ENCODE peak calls at places on chromosomes 12 and 14, in seven cellular contexts. N is heart left ventricle; Z is SK-N-SH; V is CD4-positive, alpha-beta T cell; P is IMR-90; B is stomach; M is pancreas. G is an unnamed sample.

GRCh38 chr14:26872510-26872909 is 274.7 kb upstream of the NOVA1 start:
- DNase-seq in N (no peak), Z (no peak), V (no peak), P (no peak), B (peak), M (no peak), G (no peak)

GRCh38 chr12:39697108-39697507 is 77.5 kb upstream of the ABCD2 start:
- DNase-seq in N (no peak), Z (no peak), V (no peak), P (no peak), B (no peak), M (no peak), G (no peak)

GRCh38 chr12:120012067-120012621 is 23.1 kb downstream of the BICDL1 start:
- DNase-seq in N (no peak), Z (peak), V (peak), P (peak), B (no peak), M (no peak), G (no peak)

GRCh38 chr12:14554281-14555008 is 13.2 kb downstream of the PLBD1 start:
- DNase-seq in N (peak), Z (no peak), V (no peak), P (no peak), B (peak), M (peak), G (no peak)

GRCh38 chr14:37792124-37792523 is 196.7 kb downstream of the TTC6 start:
- DNase-seq in N (no peak), Z (no peak), V (no peak), P (no peak), B (no peak), M (no peak), G (no peak)

GRCh38 chr14:28375295-28375694 is 391.3 kb upstream of the FOXG1 start:
- DNase-seq in N (no peak), Z (peak), V (no peak), P (no peak), B (no peak), M (no peak), G (no peak)

GRCh38 chr14:28656704-28657255 is 109.8 kb upstream of the FOXG1 start:
- DNase-seq in N (no peak), Z (no peak), V (no peak), P (no peak), B (no peak), M (no peak), G (no peak)

GRCh38 chr12:15774819-15775218 is 14.4 kb downstream of the EPS8 start:
- DNase-seq in N (no peak), Z (no peak), V (no peak), P (peak), B (no peak), M (no peak), G (no peak)

GRCh38 chr12:9651265-9651729 is 18.2 kb upstream of the CLEC2D start:
- DNase-seq in N (no peak), Z (no peak), V (no peak), P (peak), B (no peak), M (no peak), G (no peak)

GRCh38 chr12:27460471-27460978 is 14.0 kb downstream of the SMCO2 start:
- DNase-seq in N (no peak), Z (no peak), V (peak), P (peak), B (no peak), M (no peak), G (no peak)

GRCh38 chr14:75826599-75826998 is 155.2 kb downstream of the TGFB3 start:
- DNase-seq in N (no peak), Z (no peak), V (no peak), P (peak), B (no peak), M (no peak), G (no peak)

GRCh38 chr12:3961573-3961972 is 88.4 kb upstream of the PARP11 start:
- DNase-seq in N (no peak), Z (no peak), V (no peak), P (no peak), B (no peak), M (no peak), G (no peak)

GRCh38 chr12:110745632-110746284 is 3.1 kb upstream of the PPP1CC start:
- DNase-seq in N (no peak), Z (no peak), V (no peak), P (no peak), B (no peak), M (no peak), G (no peak)

GRCh38 chr12:101021442-101021841 is 188.6 kb downstream of the SLC5A8 start:
- DNase-seq in N (no peak), Z (no peak), V (no peak), P (no peak), B (no peak), M (no peak), G (no peak)

GRCh38 chr12:51788876-51789275 is 59.6 kb downstream of the FIGNL2 start:
- DNase-seq in N (no peak), Z (no peak), V (no peak), P (peak), B (no peak), M (no peak), G (peak)

GRCh38 chr12:64522316-64522715 is 70.4 kb downstream of the TBK1 start:
- DNase-seq in N (no peak), Z (no peak), V (no peak), P (peak), B (no peak), M (no peak), G (peak)

GRCh38 chr12:112973712-112974305 is 4.5 kb upstream of the OAS2 start:
- DNase-seq in N (no peak), Z (no peak), V (no peak), P (no peak), B (no peak), M (no peak), G (no peak)

GRCh38 chr12:116916122-116916521 is 5.4 kb downstream of the FBXW8 start:
- DNase-seq in N (no peak), Z (no peak), V (no peak), P (peak), B (no peak), M (no peak), G (no peak)

GRCh38 chr14:31827325-31827724 is 249.8 kb upstream of the ARHGAP5 start:
- DNase-seq in N (no peak), Z (no peak), V (no peak), P (no peak), B (no peak), M (no peak), G (no peak)

GRCh38 chr12:31900271-31900670 is 58.9 kb upstream of the RESF1 start:
- DNase-seq in N (no peak), Z (no peak), V (no peak), P (no peak), B (no peak), M (no peak), G (no peak)

GRCh38 chr14:47541652-47542051 is 133.8 kb downstream of the MDGA2 start:
- DNase-seq in N (no peak), Z (no peak), V (no peak), P (no peak), B (no peak), M (no peak), G (no peak)

GRCh38 chr12:65536876-65537661 is 258.6 kb downstream of the MSRB3 start:
- DNase-seq in N (no peak), Z (no peak), V (no peak), P (peak), B (no peak), M (no peak), G (peak)

GRCh38 chr12:11433664-11434063 is 38.3 kb upstream of the PRB2 start:
- DNase-seq in N (no peak), Z (no peak), V (no peak), P (no peak), B (no peak), M (no peak), G (no peak)

GRCh38 chr12:43329381-43329780 is 222.6 kb downstream of the ADAMTS20 start:
- DNase-seq in N (no peak), Z (no peak), V (no peak), P (peak), B (no peak), M (no peak), G (no peak)

GRCh38 chr14:53663709-53664108 is 292.9 kb downstream of the BMP4 start:
- DNase-seq in N (no peak), Z (no peak), V (no peak), P (peak), B (no peak), M (no peak), G (no peak)

GRCh38 chr14:104339829-104340228 is 201.4 kb downstream of the KIF26A start:
- DNase-seq in N (no peak), Z (no peak), V (no peak), P (no peak), B (no peak), M (no peak), G (no peak)

GRCh38 chr12:54983536-54984102 is 943 bp downstream of the TESPA1 start:
- DNase-seq in N (no peak), Z (no peak), V (no peak), P (no peak), B (no peak), M (no peak), G (no peak)

GRCh38 chr12:108560321-108560721 is 652 bp downstream of the SART3 start:
- DNase-seq in N (no peak), Z (no peak), V (no peak), P (peak), B (no peak), M (no peak), G (no peak)

GRCh38 chr12:60980558-60980957 is 1279.6 kb upstream of the USP15 start:
- DNase-seq in N (no peak), Z (no peak), V (no peak), P (no peak), B (no peak), M (no peak), G (no peak)

GRCh38 chr14:34227834-34228662 is 234.0 kb downstream of the SPTSSA start:
- DNase-seq in N (peak), Z (peak), V (peak), P (peak), B (peak), M (peak), G (peak)

GRCh38 chr12:52313461-52313860 is 7.7 kb downstream of the KRT83 start:
- DNase-seq in N (no peak), Z (no peak), V (no peak), P (no peak), B (no peak), M (no peak), G (no peak)

GRCh38 chr14:68407275-68407674 is 385.6 kb downstream of the ZFP36L1 start:
- DNase-seq in N (no peak), Z (no peak), V (no peak), P (peak), B (no peak), M (no peak), G (no peak)

GRCh38 chr14:68405959-68406358 is 386.9 kb downstream of the ZFP36L1 start:
- DNase-seq in N (no peak), Z (no peak), V (no peak), P (peak), B (no peak), M (no peak), G (no peak)

GRCh38 chr14:68408680-68409079 is 384.2 kb downstream of the ZFP36L1 start:
- DNase-seq in N (no peak), Z (no peak), V (no peak), P (peak), B (no peak), M (no peak), G (no peak)

GRCh38 chr14:68409355-68409754 is 383.5 kb downstream of the ZFP36L1 start:
- DNase-seq in N (no peak), Z (no peak), V (no peak), P (no peak), B (no peak), M (no peak), G (no peak)

DNA sequence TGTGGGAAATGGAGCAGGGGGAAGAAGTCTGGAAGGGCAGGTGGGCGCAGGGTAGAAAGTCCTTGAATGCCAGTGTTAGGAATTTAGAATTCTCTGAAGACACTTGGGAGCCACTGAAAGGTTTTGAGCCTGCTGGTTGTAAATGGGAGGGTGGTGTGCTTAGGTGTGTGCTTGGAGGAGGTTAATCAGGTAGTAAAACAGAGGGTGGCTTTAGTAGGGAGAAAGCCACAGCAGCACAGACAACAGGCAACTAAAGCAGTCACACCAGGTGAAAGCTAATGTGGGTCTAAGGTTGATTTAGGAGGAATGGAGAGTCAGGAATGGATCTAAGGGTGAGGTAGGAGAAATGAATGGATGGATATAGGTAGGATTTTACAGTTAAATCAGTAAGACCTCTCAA is 385.0 kb downstream of the ZFP36L1 start:
- DNase-seq in N (no peak), Z (no peak), V (no peak), P (no peak), B (no peak), M (no peak), G (no peak)
- H3K27ac ChIP-seq in N (no peak), Z (no peak), V (no peak), P (no peak), B (no peak), M (no peak), G (no peak)

DNA sequence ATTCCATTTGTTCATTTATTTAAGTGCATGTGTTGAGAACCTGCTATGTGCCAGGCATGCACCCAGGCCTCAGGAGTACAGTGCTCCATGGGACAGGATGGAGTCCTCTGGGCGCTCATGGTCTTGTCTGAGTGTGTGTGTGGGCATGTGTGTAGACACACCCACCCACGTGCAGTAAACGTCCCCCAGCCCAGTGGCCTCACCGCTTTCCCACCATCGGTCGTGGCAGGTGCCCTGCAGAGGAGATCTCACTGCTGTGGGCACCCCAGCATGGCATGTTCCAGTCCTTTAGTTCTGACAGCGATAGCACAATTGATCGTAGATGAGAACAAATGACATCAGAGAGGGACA is 63.9 kb downstream of the DGLUCY start:
- DNase-seq in N (no peak), Z (no peak), V (no peak), P (no peak), B (no peak), M (no peak), G (no peak)
- TF ChIP-seq CTCF in N (no peak), Z (no peak), V (no peak), P (no peak), B (no peak), M (no peak), G (no peak)

GRCh38 chr12:106107566-106107965 is 31.2 kb downstream of the NUAK1 start:
- DNase-seq in N (no peak), Z (no peak), V (no peak), P (peak), B (no peak), M (no peak), G (no peak)
- H3K27ac ChIP-seq in N (peak), Z (peak), V (no peak), P (no peak), B (peak), M (no peak), G (no peak)

GRCh38 chr14:41825622-41826021 is 218.9 kb downstream of the LRFN5 start:
- DNase-seq in N (no peak), Z (no peak), V (no peak), P (no peak), B (no peak), M (no peak), G (no peak)

DNA sequence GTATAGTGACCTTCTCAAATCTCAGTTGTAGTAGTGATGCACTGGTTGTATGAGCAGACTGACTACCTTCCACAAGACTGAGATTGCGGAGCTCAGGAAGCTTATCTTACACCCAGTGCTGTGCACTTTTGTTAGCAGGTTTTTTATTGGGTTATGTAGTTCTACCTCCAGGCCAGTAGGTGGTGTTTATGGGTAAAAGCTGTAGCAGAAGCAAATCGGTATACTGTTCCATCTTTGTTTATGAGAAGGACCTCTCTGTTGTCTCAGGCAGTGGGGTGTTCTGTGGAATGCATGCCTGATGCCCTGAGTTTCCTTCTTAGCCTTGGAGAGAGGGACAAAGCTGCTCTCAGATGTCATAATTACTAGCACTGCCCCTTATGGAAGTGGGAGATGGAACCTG is 217.8 kb downstream of the LRFN5 start:
- DNase-seq in N (no peak), Z (no peak), V (no peak), P (no peak), B (no peak), M (no peak), G (no peak)
- TF ChIP-seq CTCF in N (no peak), Z (peak), V (no peak), P (no peak), B (no peak), M (no peak), G (peak)

DNA sequence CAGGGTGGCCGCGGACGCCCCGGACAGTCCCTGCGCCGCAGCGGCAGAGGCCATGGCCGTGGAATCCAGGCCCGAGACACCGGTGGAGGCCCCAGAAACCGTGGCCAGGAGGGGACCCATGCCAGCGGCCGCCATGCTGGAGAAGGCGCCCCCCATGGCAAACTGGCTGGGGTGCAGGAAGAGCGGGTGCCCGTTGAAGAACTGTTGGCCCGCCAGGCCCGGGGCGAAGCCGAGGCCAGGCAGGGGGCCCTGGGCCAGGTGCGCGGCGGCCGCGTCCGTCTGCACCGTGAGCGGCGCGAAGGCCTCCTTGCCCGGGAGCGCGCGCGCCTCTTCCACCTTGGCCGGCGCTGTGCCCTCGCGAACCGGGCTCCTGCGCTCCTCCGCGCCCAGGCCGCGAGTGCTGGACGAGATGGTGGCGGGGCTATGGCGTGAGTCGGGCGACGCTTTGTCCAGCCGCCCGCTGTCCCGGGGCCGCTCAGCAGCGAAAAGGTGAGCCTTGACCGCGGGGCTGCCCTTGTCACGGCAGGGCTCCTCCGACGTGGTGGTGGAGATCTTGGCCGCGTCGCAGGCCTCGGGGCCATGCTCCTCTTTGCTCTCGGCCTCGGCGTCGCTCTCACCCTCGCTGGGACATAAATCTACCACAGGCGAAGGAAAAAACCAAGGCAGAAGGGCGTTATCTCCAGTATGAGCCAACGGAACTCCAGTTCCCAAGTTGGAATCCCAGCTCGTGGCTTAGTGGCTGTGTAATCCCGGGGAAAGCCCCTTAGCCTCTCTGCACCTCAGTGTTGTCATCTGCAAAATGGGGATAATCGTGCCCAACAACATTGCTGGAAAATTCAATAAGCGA is 9.6 kb downstream of the TBX3 start:
- DNase-seq in N (no peak), Z (no peak), V (no peak), P (peak), B (no peak), M (no peak), G (no peak)
- H3K27ac ChIP-seq in N (no peak), Z (peak), V (no peak), P (peak), B (no peak), M (no peak), G (peak)

DNA sequence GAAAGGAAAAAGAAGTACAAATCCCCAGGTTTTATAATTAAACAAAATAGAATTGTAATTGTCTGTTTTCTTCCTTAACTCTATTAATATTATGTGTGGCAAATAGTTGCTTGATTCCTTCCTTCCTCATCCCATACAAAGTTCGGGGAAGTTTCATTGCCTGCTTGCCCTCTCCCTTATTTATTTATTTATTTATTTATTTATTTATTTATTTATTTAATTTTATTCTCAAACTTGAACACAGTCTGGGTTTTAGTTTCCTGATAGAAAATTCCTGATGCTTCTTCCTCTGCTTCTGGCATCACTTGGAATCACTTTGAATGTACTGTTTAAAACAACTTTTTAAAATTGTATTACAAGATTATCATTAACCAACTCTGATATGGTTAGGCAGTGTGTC is 145.8 kb upstream of the SOX5 start:
- DNase-seq in N (no peak), Z (no peak), V (no peak), P (no peak), B (no peak), M (no peak), G (no peak)
- TF ChIP-seq CTCF in N (no peak), Z (no peak), V (no peak), P (no peak), B (no peak), M (no peak), G (no peak)

DNA sequence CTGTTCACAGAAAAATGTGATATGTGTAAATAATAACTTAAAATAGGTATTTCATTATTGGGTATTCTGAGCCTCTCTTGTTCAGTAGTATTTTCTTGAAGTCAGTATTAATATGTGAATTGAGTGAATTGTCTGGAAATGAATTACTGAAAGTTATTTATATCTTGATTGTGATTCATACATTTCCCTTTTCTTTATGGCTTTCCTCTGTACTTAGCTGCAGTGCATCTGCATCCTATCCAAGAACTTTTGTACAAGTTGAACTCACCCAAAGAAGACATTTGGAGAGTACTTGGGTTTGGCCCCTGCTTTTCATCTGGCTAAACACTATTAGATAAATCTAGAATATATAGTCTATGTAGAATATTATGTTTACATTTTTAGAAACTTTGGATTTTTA is 326.0 kb downstream of the RAD51B start:
- DNase-seq in N (no peak), Z (no peak), V (no peak), P (peak), B (no peak), M (no peak), G (no peak)
- H3K27ac ChIP-seq in N (peak), Z (peak), V (no peak), P (no peak), B (peak), M (no peak), G (no peak)

DNA sequence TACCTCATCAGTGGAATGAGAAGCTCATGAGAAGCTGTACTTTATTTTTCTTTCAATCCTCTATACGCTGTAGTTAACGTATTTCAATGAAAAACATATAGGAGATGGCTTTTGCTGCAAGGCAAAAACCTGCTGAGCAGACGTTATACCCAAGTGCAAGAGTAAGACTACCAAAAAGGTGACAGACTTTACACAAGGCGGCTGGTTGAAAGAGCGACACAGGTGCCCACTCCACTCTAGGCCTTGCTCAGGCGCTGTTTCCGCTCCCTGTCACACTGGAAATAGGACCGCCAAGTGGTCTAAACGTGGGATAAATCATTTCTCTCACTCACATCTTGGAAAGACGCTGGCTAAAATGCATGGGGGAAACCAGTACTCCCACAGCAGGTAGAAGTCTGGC is 54.5 kb downstream of the PPP2R5C start:
- DNase-seq in N (no peak), Z (no peak), V (no peak), P (no peak), B (no peak), M (no peak), G (no peak)
- TF ChIP-seq CTCF in N (no peak), Z (no peak), V (no peak), P (no peak), B (no peak), M (no peak), G (no peak)